ENCODE peak calls at places on chromosomes 3 and 15, in ten cellular contexts. V is aorta; P is stimulated activated CD8-positive, alpha-beta memory T cell treated with anti-CD3 and anti-CD28 coated beads, Interleukin-15, amount 100 ng/mL, for 4 hours; B is A549; T is anterior cingulate cortex; J is nucleus accumbens; Y is naive thymus-derived CD4-positive, alpha-beta T cell; S is MV-4-11; C is right cardiac atrium; Z is Calu3. R is an unnamed sample.

GRCh38 chr3:20012164-20012563 is at the start of gene PP2D1:
- DNase-seq in V (no peak), P (no peak), B (no peak), T (no peak), J (no peak), Y (no peak), S (no peak), C (no peak), Z (no peak), R (no peak)

GRCh38 chr3:153219147-153219546 is 57.1 kb downstream of the RAP2B start:
- DNase-seq in V (no peak), P (no peak), B (no peak), T (no peak), J (no peak), Y (no peak), S (no peak), C (no peak), Z (no peak), R (no peak)

GRCh38 chr3:25594007-25594502 is 70.7 kb downstream of the TOP2B start:
- DNase-seq in V (no peak), P (no peak), B (no peak), T (no peak), J (no peak), Y (no peak), S (peak), C (peak), Z (peak), R (no peak)

GRCh38 chr15:68187559-68187958 is 17.6 kb downstream of the CALML4 start:
- DNase-seq in V (no peak), P (no peak), B (no peak), T (peak), J (peak), Y (no peak), S (no peak), C (peak), Z (no peak), R (no peak)

GRCh38 chr15:45425135-45425534 is 46.8 kb upstream of the GATM start:
- DNase-seq in V (no peak), P (no peak), B (no peak), T (no peak), J (no peak), Y (no peak), S (peak), C (no peak), Z (no peak), R (no peak)

GRCh38 chr15:47742334-47742733 is 25.0 kb downstream of the SEMA6D start:
- DNase-seq in V (no peak), P (no peak), B (no peak), T (no peak), J (no peak), Y (no peak), S (no peak), C (no peak), Z (no peak), R (no peak)

GRCh38 chr3:134642445-134643149 is 8.2 kb downstream of the KY start:
- DNase-seq in V (no peak), P (no peak), B (no peak), T (no peak), J (no peak), Y (no peak), S (no peak), C (no peak), Z (no peak), R (no peak)

GRCh38 chr3:23017800-23018199 is 185.3 kb upstream of the UBE2E2 start:
- DNase-seq in V (no peak), P (no peak), B (no peak), T (no peak), J (no peak), Y (no peak), S (no peak), C (no peak), Z (peak), R (no peak)

GRCh38 chr3:195806211-195806915 is 5.4 kb downstream of the MUC4 start:
- DNase-seq in V (peak), P (no peak), B (no peak), T (no peak), J (no peak), Y (no peak), S (peak), C (no peak), Z (no peak), R (no peak)

GRCh38 chr3:40310690-40311089 is 1.2 kb downstream of the EIF1B start:
- DNase-seq in V (no peak), P (no peak), B (no peak), T (no peak), J (no peak), Y (no peak), S (no peak), C (no peak), Z (no peak), R (no peak)

GRCh38 chr15:88998980-88999713 is 86.0 kb upstream of the MFGE8 start:
- DNase-seq in V (no peak), P (no peak), B (no peak), T (no peak), J (no peak), Y (no peak), S (no peak), C (no peak), Z (no peak), R (no peak)

GRCh38 chr15:40436116-40436891 is 4.4 kb upstream of the BAHD1 start:
- DNase-seq in V (no peak), P (no peak), B (no peak), T (no peak), J (no peak), Y (no peak), S (no peak), C (no peak), Z (no peak), R (no peak)

GRCh38 chr3:32469151-32469874 is 33.3 kb downstream of the CMTM6 start:
- DNase-seq in V (no peak), P (no peak), B (no peak), T (no peak), J (no peak), Y (no peak), S (no peak), C (no peak), Z (peak), R (no peak)

GRCh38 chr3:43995929-43996378 is 245.7 kb upstream of the TOPAZ1 start:
- DNase-seq in V (no peak), P (no peak), B (no peak), T (no peak), J (no peak), Y (no peak), S (no peak), C (no peak), Z (no peak), R (no peak)

GRCh38 chr15:77096541-77096940 is 25.6 kb upstream of the TSPAN3 start:
- DNase-seq in V (no peak), P (no peak), B (no peak), T (no peak), J (no peak), Y (no peak), S (no peak), C (no peak), Z (no peak), R (no peak)

GRCh38 chr3:60294181-60294580 is 957.1 kb downstream of the FHIT start:
- DNase-seq in V (no peak), P (no peak), B (no peak), T (no peak), J (no peak), Y (no peak), S (peak), C (no peak), Z (no peak), R (peak)

GRCh38 chr3:134353171-134353825 is 20.9 kb downstream of the AMOTL2 start:
- DNase-seq in V (peak), P (no peak), B (no peak), T (no peak), J (no peak), Y (no peak), S (no peak), C (no peak), Z (no peak), R (no peak)